ENCODE peak calls at places on chromosome 16, in seven cellular contexts. P is OCI-LY7, R is cardiac fibroblast, D is mucosa of descending colon, X is astrocyte of the cerebellum, G is ovary, Z is PC-3. M is an unnamed sample.

GRCh38 chr16:57251352-57251751 is 6.3 kb downstream of the ARL2BP start:
- DNase-seq in P (no peak), R (no peak), D (no peak), X (no peak), G (no peak), Z (no peak), M (no peak)

GRCh38 chr16:19844945-19845641 is 39.6 kb downstream of the GPRC5B start:
- DNase-seq in P (no peak), R (peak; percentile 80), D (no peak), X (peak; percentile 59), G (no peak), Z (peak; percentile 53), M (peak; percentile 48)

GRCh38 chr16:35319536-35320192 is 1860.3 kb downstream of the TP53TG3F start:
- DNase-seq in P (no peak), R (no peak), D (no peak), X (no peak), G (no peak), Z (no peak), M (no peak)

GRCh38 chr16:88885693-88886253 is 19.3 kb upstream of the PABPN1L start:
- DNase-seq in P (no peak), R (no peak), D (no peak), X (no peak), G (no peak), Z (no peak), M (no peak)

GRCh38 chr16:79334127-79334526 is 266.4 kb downstream of the MAF start:
- DNase-seq in P (peak; percentile 19), R (no peak), D (no peak), X (no peak), G (no peak), Z (no peak), M (no peak)

GRCh38 chr16:18932243-18932997 is 6.2 kb upstream of the SMG1 start:
- DNase-seq in P (no peak), R (peak; percentile 61), D (no peak), X (peak; percentile 13), G (no peak), Z (peak; percentile 22), M (peak; percentile 44)

GRCh38 chr16:87538594-87538993 is 45.8 kb upstream of the ZCCHC14 start:
- DNase-seq in P (no peak), R (peak; percentile 31), D (no peak), X (peak; percentile 57), G (no peak), Z (no peak), M (peak; percentile 58)

GRCh38 chr16:62445909-62446308 is 409.7 kb upstream of the CDH8 start:
- DNase-seq in P (no peak), R (no peak), D (no peak), X (no peak), G (no peak), Z (no peak), M (no peak)

GRCh38 chr16:88058817-88059216 is 107.6 kb downstream of the BANP start:
- DNase-seq in P (no peak), R (no peak), D (peak; percentile 33), X (no peak), G (no peak), Z (no peak), M (no peak)

GRCh38 chr16:4696172-4696904 is 3.0 kb downstream of the NUDT16L1 start:
- DNase-seq in P (no peak), R (peak; percentile 51), D (peak; percentile 64), X (no peak), G (peak; percentile 61), Z (no peak), M (no peak)

GRCh38 chr16:5465714-5466113 is 368.1 kb upstream of the EEF2KMT start:
- DNase-seq in P (no peak), R (no peak), D (no peak), X (no peak), G (no peak), Z (no peak), M (no peak)

GRCh38 chr16:29820271-29820701 is at the start of gene MVP:
- DNase-seq in P (peak; percentile 72), R (peak; percentile 75), D (peak; percentile 88), X (no peak), G (peak; percentile 69), Z (peak; percentile 59), M (no peak)
- H3K4me3 ChIP-seq in P (peak within 1 kb of the TSS; percentile 67), R (peak within 1 kb of the TSS; percentile 75), D (peak within 1 kb of the TSS; percentile 74), X (peak within 1 kb of the TSS; percentile 76), G (peak within 1 kb of the TSS; percentile 71), Z (peak within 1 kb of the TSS; percentile 76), M (peak within 1 kb of the TSS; percentile 93)

DNA sequence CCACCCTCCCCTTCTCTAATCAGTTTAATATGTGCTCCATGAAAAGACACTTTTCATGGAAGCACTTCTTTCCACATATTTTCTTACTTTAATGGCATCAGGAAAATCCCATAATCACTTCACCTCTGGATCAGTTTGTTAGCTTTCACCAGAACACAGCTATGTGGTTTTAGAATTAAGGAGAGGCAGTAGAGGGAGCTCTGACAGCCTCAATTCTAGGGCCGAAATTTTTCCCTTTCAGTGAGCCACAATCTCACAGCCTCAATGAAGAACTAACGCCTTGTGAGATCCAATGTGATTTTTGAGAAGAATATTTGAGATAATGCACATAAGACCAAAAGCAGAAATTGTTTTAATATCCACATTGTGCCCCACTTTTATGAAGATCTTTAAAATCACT is 1494.0 kb upstream of the CDH8 start:
- DNase-seq in P (no peak), R (peak; percentile 2), D (no peak), X (no peak), G (no peak), Z (no peak), M (no peak)
- TF ChIP-seq CTCF in P (peak; percentile 47), R (peak; percentile 25), D (no peak), X (peak; percentile 18), G (no peak), Z (no peak), M (no peak)

GRCh38 chr16:50114357-50115129 is 38.6 kb upstream of the TENT4B start:
- DNase-seq in P (no peak), R (no peak), D (no peak), X (no peak), G (no peak), Z (peak; percentile 35), M (no peak)
- H3K4me3 ChIP-seq in P (no peak overlapping the region), R (no peak overlapping the region), D (no peak overlapping the region), X (no peak overlapping the region), G (no peak overlapping the region), Z (no peak overlapping the region), M (no peak overlapping the region)

GRCh38 chr16:85227924-85228462 is 115.7 kb upstream of the CIBAR2 start:
- DNase-seq in P (no peak), R (peak; percentile 68), D (no peak), X (no peak), G (no peak), Z (no peak), M (no peak)
- TF ChIP-seq CTCF in P (no peak), R (peak; percentile 13), D (no peak), X (peak; percentile 32), G (no peak), Z (no peak), M (peak; percentile 32)

GRCh38 chr16:30474062-30474452 is 1.5 kb downstream of the ITGAL start:
- DNase-seq in P (no peak), R (no peak), D (peak; percentile 54), X (no peak), G (no peak), Z (no peak), M (no peak)

GRCh38 chr16:30472328-30472942 is at the start of gene ITGAL:
- DNase-seq in P (peak; percentile 90), R (no peak), D (peak; percentile 89), X (no peak), G (no peak), Z (no peak), M (no peak)

GRCh38 chr16:30474684-30475083 is 2.1 kb downstream of the ITGAL start:
- DNase-seq in P (no peak), R (no peak), D (no peak), X (no peak), G (no peak), Z (no peak), M (no peak)

GRCh38 chr16:30470632-30471007 is 1.9 kb upstream of the ITGAL start:
- DNase-seq in P (no peak), R (no peak), D (no peak), X (no peak), G (no peak), Z (no peak), M (no peak)

GRCh38 chr16:30473231-30474061 is 904 bp downstream of the ITGAL start:
- DNase-seq in P (no peak), R (no peak), D (peak; percentile 62), X (no peak), G (no peak), Z (no peak), M (no peak)
- H3K4me3 ChIP-seq in P (peak overlapping the region; percentile 77), R (no peak overlapping the region), D (no peak overlapping the region), X (no peak overlapping the region), G (no peak overlapping the region), Z (no peak overlapping the region), M (no peak overlapping the region)

GRCh38 chr16:67562526-67562917 is at the start of gene CTCF:
- DNase-seq in P (peak; percentile 91), R (peak; percentile 91), D (peak; percentile 92), X (peak; percentile 39), G (no peak), Z (peak; percentile 73), M (no peak)
- TF ChIP-seq CTCF in P (peak; percentile 65), R (peak; percentile 20), D (peak; percentile 41), X (peak; percentile 40), G (peak; percentile 94), Z (peak; percentile 23), M (peak; percentile 46)

GRCh38 chr16:3461120-3461519 is 17.6 kb downstream of the NAA60 start:
- DNase-seq in P (peak; percentile 51), R (no peak), D (no peak), X (no peak), G (no peak), Z (no peak), M (no peak)
- H3K4me3 ChIP-seq in P (no peak overlapping the region), R (no peak overlapping the region), D (no peak overlapping the region), X (no peak overlapping the region), G (no peak overlapping the region), Z (no peak overlapping the region), M (no peak overlapping the region)

M was measured in AG09309.